ENCODE peak calls at places on chromosomes 16 and 17, in ten cellular contexts. One of them, this sample, is unnamed.

GRCh38 chr16:35344012-35344762 is 1884.8 kb downstream of the TP53TG3F start:
- DNase-seq in NCI-H774: no peak
- DNase-seq in ELR: no peak
- DNase-seq in spleen: no peak
- DNase-seq in posterior vena cava: no peak
- DNase-seq in activated CD8-positive, alpha-beta T cell treated with anti-CD3 and anti-CD28 coated beads, Interleukin-2, amount 10 ng/mL, durations not matched to agents 7 days and 5 days: no peak
- DNase-seq in GM04504: no peak
- DNase-seq in hippocampal formation: no peak
- DNase-seq in HFF-Myc: no peak
- DNase-seq in activated naive CD4-positive, alpha-beta T cell treated with anti-CD3 and anti-CD28 coated beads for 36 hours: no peak
- DNase-seq in this sample: no peak

GRCh38 chr17:74892013-74892841 is 1.2 kb downstream of the FADS6 start:
- DNase-seq in NCI-H774: no peak
- DNase-seq in posterior vena cava: no peak
- DNase-seq in activated naive CD4-positive, alpha-beta T cell treated with anti-CD3 and anti-CD28 coated beads for 36 hours: no peak
- DNase-seq in hippocampal formation: no peak
- DNase-seq in activated CD8-positive, alpha-beta T cell treated with anti-CD3 and anti-CD28 coated beads, Interleukin-2, amount 10 ng/mL, durations not matched to agents 7 days and 5 days: no peak
- DNase-seq in spleen: no peak
- DNase-seq in ELR: no peak
- DNase-seq in GM04504: no peak
- DNase-seq in HFF-Myc: no peak
- DNase-seq in this sample: no peak

GRCh38 chr17:49217651-49218413 is 7.3 kb downstream of the ABI3 start:
- DNase-seq in activated CD8-positive, alpha-beta T cell treated with anti-CD3 and anti-CD28 coated beads, Interleukin-2, amount 10 ng/mL, durations not matched to agents 7 days and 5 days: peak; percentile 90
- DNase-seq in hippocampal formation: no peak
- DNase-seq in activated naive CD4-positive, alpha-beta T cell treated with anti-CD3 and anti-CD28 coated beads for 36 hours: peak; percentile 72
- DNase-seq in NCI-H774: no peak
- DNase-seq in GM04504: no peak
- DNase-seq in spleen: peak; percentile 93
- DNase-seq in HFF-Myc: no peak
- DNase-seq in ELR: no peak
- DNase-seq in posterior vena cava: peak; percentile 91
- DNase-seq in this sample: no peak

GRCh38 chr17:78986048-78986648 is 6.4 kb upstream of the LGALS3BP start:
- DNase-seq in GM04504: no peak
- DNase-seq in HFF-Myc: no peak
- DNase-seq in hippocampal formation: peak; percentile 52
- DNase-seq in spleen: no peak
- DNase-seq in activated naive CD4-positive, alpha-beta T cell treated with anti-CD3 and anti-CD28 coated beads for 36 hours: no peak
- DNase-seq in ELR: peak; percentile 43
- DNase-seq in posterior vena cava: peak; percentile 82
- DNase-seq in activated CD8-positive, alpha-beta T cell treated with anti-CD3 and anti-CD28 coated beads, Interleukin-2, amount 10 ng/mL, durations not matched to agents 7 days and 5 days: peak; percentile 52
- DNase-seq in NCI-H774: peak; percentile 36
- DNase-seq in this sample: no peak

GRCh38 chr16:69326172-69326873 is 4.1 kb downstream of the PDF start:
- DNase-seq in NCI-H774: no peak
- DNase-seq in activated CD8-positive, alpha-beta T cell treated with anti-CD3 and anti-CD28 coated beads, Interleukin-2, amount 10 ng/mL, durations not matched to agents 7 days and 5 days: no peak
- DNase-seq in activated naive CD4-positive, alpha-beta T cell treated with anti-CD3 and anti-CD28 coated beads for 36 hours: no peak
- DNase-seq in spleen: no peak
- DNase-seq in posterior vena cava: peak; percentile 29
- DNase-seq in ELR: no peak
- DNase-seq in HFF-Myc: no peak
- DNase-seq in GM04504: no peak
- DNase-seq in hippocampal formation: no peak
- DNase-seq in this sample: no peak

GRCh38 chr17:69012895-69013805 is 47.6 kb downstream of the ABCA9 start:
- DNase-seq in posterior vena cava: no peak
- DNase-seq in activated CD8-positive, alpha-beta T cell treated with anti-CD3 and anti-CD28 coated beads, Interleukin-2, amount 10 ng/mL, durations not matched to agents 7 days and 5 days: no peak
- DNase-seq in NCI-H774: no peak
- DNase-seq in ELR: peak; percentile 62
- DNase-seq in HFF-Myc: no peak
- DNase-seq in GM04504: peak; percentile 17
- DNase-seq in hippocampal formation: no peak
- DNase-seq in spleen: no peak
- DNase-seq in activated naive CD4-positive, alpha-beta T cell treated with anti-CD3 and anti-CD28 coated beads for 36 hours: no peak
- DNase-seq in this sample: no peak

GRCh38 chr17:4968166-4968915 is 724 bp upstream of the SPAG7 start:
- DNase-seq in activated CD8-positive, alpha-beta T cell treated with anti-CD3 and anti-CD28 coated beads, Interleukin-2, amount 10 ng/mL, durations not matched to agents 7 days and 5 days: peak; percentile 58
- DNase-seq in GM04504: no peak
- DNase-seq in NCI-H774: no peak
- DNase-seq in HFF-Myc: no peak
- DNase-seq in activated naive CD4-positive, alpha-beta T cell treated with anti-CD3 and anti-CD28 coated beads for 36 hours: peak; percentile 74
- DNase-seq in spleen: peak; percentile 86
- DNase-seq in ELR: no peak
- DNase-seq in posterior vena cava: no peak
- DNase-seq in hippocampal formation: no peak
- DNase-seq in this sample: no peak

GRCh38 chr16:24847358-24847664 is 1.5 kb downstream of the SLC5A11 start:
- DNase-seq in posterior vena cava: no peak
- DNase-seq in activated naive CD4-positive, alpha-beta T cell treated with anti-CD3 and anti-CD28 coated beads for 36 hours: no peak
- DNase-seq in GM04504: no peak
- DNase-seq in HFF-Myc: no peak
- DNase-seq in ELR: no peak
- DNase-seq in activated CD8-positive, alpha-beta T cell treated with anti-CD3 and anti-CD28 coated beads, Interleukin-2, amount 10 ng/mL, durations not matched to agents 7 days and 5 days: no peak
- DNase-seq in NCI-H774: no peak
- DNase-seq in hippocampal formation: no peak
- DNase-seq in spleen: no peak
- DNase-seq in this sample: no peak

GRCh38 chr16:85389679-85390470 is 223.2 kb upstream of the GSE1 start:
- DNase-seq in HFF-Myc: no peak
- DNase-seq in hippocampal formation: no peak
- DNase-seq in ELR: no peak
- DNase-seq in activated CD8-positive, alpha-beta T cell treated with anti-CD3 and anti-CD28 coated beads, Interleukin-2, amount 10 ng/mL, durations not matched to agents 7 days and 5 days: no peak
- DNase-seq in GM04504: no peak
- DNase-seq in activated naive CD4-positive, alpha-beta T cell treated with anti-CD3 and anti-CD28 coated beads for 36 hours: no peak
- DNase-seq in NCI-H774: no peak
- DNase-seq in spleen: peak; percentile 51
- DNase-seq in posterior vena cava: peak; percentile 74
- DNase-seq in this sample: no peak

GRCh38 chr16:50737420-50737959 is 4.4 kb upstream of the CYLD start:
- DNase-seq in NCI-H774: no peak
- DNase-seq in posterior vena cava: no peak
- DNase-seq in hippocampal formation: no peak
- DNase-seq in spleen: no peak
- DNase-seq in activated naive CD4-positive, alpha-beta T cell treated with anti-CD3 and anti-CD28 coated beads for 36 hours: no peak
- DNase-seq in ELR: no peak
- DNase-seq in activated CD8-positive, alpha-beta T cell treated with anti-CD3 and anti-CD28 coated beads, Interleukin-2, amount 10 ng/mL, durations not matched to agents 7 days and 5 days: no peak
- DNase-seq in GM04504: no peak
- DNase-seq in HFF-Myc: no peak
- DNase-seq in this sample: no peak

GRCh38 chr17:58587713-58588117 is 73.3 kb upstream of the MTMR4 start:
- DNase-seq in spleen: peak; percentile 81
- DNase-seq in activated naive CD4-positive, alpha-beta T cell treated with anti-CD3 and anti-CD28 coated beads for 36 hours: peak; percentile 76
- DNase-seq in posterior vena cava: no peak
- DNase-seq in GM04504: peak; percentile 12
- DNase-seq in activated CD8-positive, alpha-beta T cell treated with anti-CD3 and anti-CD28 coated beads, Interleukin-2, amount 10 ng/mL, durations not matched to agents 7 days and 5 days: peak; percentile 66
- DNase-seq in ELR: peak; percentile 65
- DNase-seq in HFF-Myc: no peak
- DNase-seq in NCI-H774: peak; percentile 24
- DNase-seq in hippocampal formation: peak; percentile 24
- DNase-seq in this sample: no peak

GRCh38 chr16:29908719-29909220 is 8.5 kb downstream of the ASPHD1 start:
- DNase-seq in hippocampal formation: no peak
- DNase-seq in GM04504: no peak
- DNase-seq in posterior vena cava: peak; percentile 9
- DNase-seq in spleen: no peak
- DNase-seq in activated CD8-positive, alpha-beta T cell treated with anti-CD3 and anti-CD28 coated beads, Interleukin-2, amount 10 ng/mL, durations not matched to agents 7 days and 5 days: no peak
- DNase-seq in ELR: no peak
- DNase-seq in NCI-H774: no peak
- DNase-seq in HFF-Myc: no peak
- DNase-seq in activated naive CD4-positive, alpha-beta T cell treated with anti-CD3 and anti-CD28 coated beads for 36 hours: no peak
- DNase-seq in this sample: no peak

GRCh38 chr16:2328428-2328827 is 12.1 kb downstream of the ABCA3 start:
- DNase-seq in spleen: no peak
- DNase-seq in activated CD8-positive, alpha-beta T cell treated with anti-CD3 and anti-CD28 coated beads, Interleukin-2, amount 10 ng/mL, durations not matched to agents 7 days and 5 days: no peak
- DNase-seq in hippocampal formation: no peak
- DNase-seq in GM04504: no peak
- DNase-seq in NCI-H774: no peak
- DNase-seq in posterior vena cava: no peak
- DNase-seq in activated naive CD4-positive, alpha-beta T cell treated with anti-CD3 and anti-CD28 coated beads for 36 hours: no peak
- DNase-seq in ELR: no peak
- DNase-seq in HFF-Myc: no peak
- DNase-seq in this sample: no peak

GRCh38 chr17:1055751-1056645 is 59.1 kb downstream of the TIMM22 start:
- DNase-seq in hippocampal formation: no peak
- DNase-seq in activated CD8-positive, alpha-beta T cell treated with anti-CD3 and anti-CD28 coated beads, Interleukin-2, amount 10 ng/mL, durations not matched to agents 7 days and 5 days: peak; percentile 62
- DNase-seq in HFF-Myc: no peak
- DNase-seq in ELR: peak; percentile 67
- DNase-seq in posterior vena cava: no peak
- DNase-seq in spleen: peak; percentile 78
- DNase-seq in GM04504: peak; percentile 32
- DNase-seq in NCI-H774: no peak
- DNase-seq in activated naive CD4-positive, alpha-beta T cell treated with anti-CD3 and anti-CD28 coated beads for 36 hours: peak; percentile 64
- DNase-seq in this sample: no peak

GRCh38 chr16:78543066-78543465 is 443.6 kb downstream of the WWOX start:
- DNase-seq in activated CD8-positive, alpha-beta T cell treated with anti-CD3 and anti-CD28 coated beads, Interleukin-2, amount 10 ng/mL, durations not matched to agents 7 days and 5 days: no peak
- DNase-seq in HFF-Myc: no peak
- DNase-seq in NCI-H774: no peak
- DNase-seq in activated naive CD4-positive, alpha-beta T cell treated with anti-CD3 and anti-CD28 coated beads for 36 hours: no peak
- DNase-seq in ELR: no peak
- DNase-seq in GM04504: no peak
- DNase-seq in posterior vena cava: no peak
- DNase-seq in hippocampal formation: no peak
- DNase-seq in spleen: no peak
- DNase-seq in this sample: no peak

GRCh38 chr17:45580914-45581313 is 90.4 kb upstream of the PLEKHM1 start:
- DNase-seq in activated CD8-positive, alpha-beta T cell treated with anti-CD3 and anti-CD28 coated beads, Interleukin-2, amount 10 ng/mL, durations not matched to agents 7 days and 5 days: no peak
- DNase-seq in spleen: no peak
- DNase-seq in posterior vena cava: no peak
- DNase-seq in NCI-H774: no peak
- DNase-seq in GM04504: no peak
- DNase-seq in hippocampal formation: no peak
- DNase-seq in activated naive CD4-positive, alpha-beta T cell treated with anti-CD3 and anti-CD28 coated beads for 36 hours: no peak
- DNase-seq in HFF-Myc: no peak
- DNase-seq in ELR: no peak
- DNase-seq in this sample: no peak

GRCh38 chr17:45976755-45977505 is 22.1 kb upstream of the STH start:
- DNase-seq in spleen: peak; percentile 52
- DNase-seq in ELR: peak; percentile 31
- DNase-seq in hippocampal formation: no peak
- DNase-seq in GM04504: no peak
- DNase-seq in NCI-H774: no peak
- DNase-seq in posterior vena cava: peak; percentile 70
- DNase-seq in activated naive CD4-positive, alpha-beta T cell treated with anti-CD3 and anti-CD28 coated beads for 36 hours: no peak
- DNase-seq in activated CD8-positive, alpha-beta T cell treated with anti-CD3 and anti-CD28 coated beads, Interleukin-2, amount 10 ng/mL, durations not matched to agents 7 days and 5 days: no peak
- DNase-seq in HFF-Myc: no peak
- DNase-seq in this sample: no peak

GRCh38 chr16:74073471-74073870 is 223.1 kb upstream of the PSMD7 start:
- DNase-seq in NCI-H774: no peak
- DNase-seq in activated CD8-positive, alpha-beta T cell treated with anti-CD3 and anti-CD28 coated beads, Interleukin-2, amount 10 ng/mL, durations not matched to agents 7 days and 5 days: no peak
- DNase-seq in ELR: no peak
- DNase-seq in GM04504: no peak
- DNase-seq in hippocampal formation: no peak
- DNase-seq in spleen: no peak
- DNase-seq in posterior vena cava: no peak
- DNase-seq in HFF-Myc: peak; percentile 48
- DNase-seq in activated naive CD4-positive, alpha-beta T cell treated with anti-CD3 and anti-CD28 coated beads for 36 hours: no peak
- DNase-seq in this sample: no peak

GRCh38 chr17:57021226-57021940 is 43.5 kb downstream of the SCPEP1 start:
- DNase-seq in spleen: no peak
- DNase-seq in hippocampal formation: no peak
- DNase-seq in NCI-H774: peak; percentile 59
- DNase-seq in HFF-Myc: no peak
- DNase-seq in ELR: no peak
- DNase-seq in posterior vena cava: no peak
- DNase-seq in activated CD8-positive, alpha-beta T cell treated with anti-CD3 and anti-CD28 coated beads, Interleukin-2, amount 10 ng/mL, durations not matched to agents 7 days and 5 days: no peak
- DNase-seq in GM04504: no peak
- DNase-seq in activated naive CD4-positive, alpha-beta T cell treated with anti-CD3 and anti-CD28 coated beads for 36 hours: no peak
- DNase-seq in this sample: no peak

GRCh38 chr16:23134274-23134673 is 15.0 kb downstream of the USP31 start:
- DNase-seq in HFF-Myc: no peak
- DNase-seq in spleen: no peak
- DNase-seq in activated CD8-positive, alpha-beta T cell treated with anti-CD3 and anti-CD28 coated beads, Interleukin-2, amount 10 ng/mL, durations not matched to agents 7 days and 5 days: no peak
- DNase-seq in NCI-H774: no peak
- DNase-seq in hippocampal formation: no peak
- DNase-seq in ELR: no peak
- DNase-seq in posterior vena cava: no peak
- DNase-seq in activated naive CD4-positive, alpha-beta T cell treated with anti-CD3 and anti-CD28 coated beads for 36 hours: no peak
- DNase-seq in GM04504: no peak
- DNase-seq in this sample: no peak

GRCh38 chr16:87057951-87058560 is 259.1 kb downstream of the C16orf95 start:
- DNase-seq in activated CD8-positive, alpha-beta T cell treated with anti-CD3 and anti-CD28 coated beads, Interleukin-2, amount 10 ng/mL, durations not matched to agents 7 days and 5 days: no peak
- DNase-seq in posterior vena cava: peak; percentile 67
- DNase-seq in HFF-Myc: no peak
- DNase-seq in activated naive CD4-positive, alpha-beta T cell treated with anti-CD3 and anti-CD28 coated beads for 36 hours: no peak
- DNase-seq in hippocampal formation: no peak
- DNase-seq in GM04504: no peak
- DNase-seq in spleen: no peak
- DNase-seq in ELR: no peak
- DNase-seq in NCI-H774: no peak
- DNase-seq in this sample: no peak

GRCh38 chr17:16463341-16464000 is 28.5 kb downstream of the LRRC75A start:
- DNase-seq in hippocampal formation: no peak
- DNase-seq in spleen: peak; percentile 85
- DNase-seq in GM04504: peak; percentile 37
- DNase-seq in activated CD8-positive, alpha-beta T cell treated with anti-CD3 and anti-CD28 coated beads, Interleukin-2, amount 10 ng/mL, durations not matched to agents 7 days and 5 days: no peak
- DNase-seq in posterior vena cava: no peak
- DNase-seq in NCI-H774: no peak
- DNase-seq in ELR: peak; percentile 55
- DNase-seq in activated naive CD4-positive, alpha-beta T cell treated with anti-CD3 and anti-CD28 coated beads for 36 hours: no peak
- DNase-seq in HFF-Myc: no peak
- DNase-seq in this sample: peak; percentile 51

GRCh38 chr17:65434251-65434650 is 127.2 kb downstream of the AXIN2 start:
- DNase-seq in hippocampal formation: no peak
- DNase-seq in GM04504: no peak
- DNase-seq in activated CD8-positive, alpha-beta T cell treated with anti-CD3 and anti-CD28 coated beads, Interleukin-2, amount 10 ng/mL, durations not matched to agents 7 days and 5 days: no peak
- DNase-seq in NCI-H774: no peak
- DNase-seq in spleen: no peak
- DNase-seq in activated naive CD4-positive, alpha-beta T cell treated with anti-CD3 and anti-CD28 coated beads for 36 hours: no peak
- DNase-seq in ELR: no peak
- DNase-seq in HFF-Myc: no peak
- DNase-seq in posterior vena cava: no peak
- DNase-seq in this sample: no peak

GRCh38 chr17:4584125-4584834 is at the start of gene SMTNL2:
- DNase-seq in ELR: no peak
- DNase-seq in activated CD8-positive, alpha-beta T cell treated with anti-CD3 and anti-CD28 coated beads, Interleukin-2, amount 10 ng/mL, durations not matched to agents 7 days and 5 days: no peak
- DNase-seq in NCI-H774: no peak
- DNase-seq in posterior vena cava: no peak
- DNase-seq in activated naive CD4-positive, alpha-beta T cell treated with anti-CD3 and anti-CD28 coated beads for 36 hours: no peak
- DNase-seq in HFF-Myc: no peak
- DNase-seq in hippocampal formation: no peak
- DNase-seq in GM04504: no peak
- DNase-seq in spleen: peak; percentile 75
- DNase-seq in this sample: no peak

GRCh38 chr16:76371441-76371840 is 94.2 kb downstream of the CNTNAP4 start:
- DNase-seq in spleen: no peak
- DNase-seq in ELR: no peak
- DNase-seq in GM04504: no peak
- DNase-seq in NCI-H774: no peak
- DNase-seq in activated CD8-positive, alpha-beta T cell treated with anti-CD3 and anti-CD28 coated beads, Interleukin-2, amount 10 ng/mL, durations not matched to agents 7 days and 5 days: no peak
- DNase-seq in HFF-Myc: no peak
- DNase-seq in activated naive CD4-positive, alpha-beta T cell treated with anti-CD3 and anti-CD28 coated beads for 36 hours: no peak
- DNase-seq in posterior vena cava: no peak
- DNase-seq in hippocampal formation: no peak
- DNase-seq in this sample: no peak

GRCh38 chr16:65789546-65789945 is 576.9 kb upstream of the CDH5 start:
- DNase-seq in NCI-H774: no peak
- DNase-seq in activated CD8-positive, alpha-beta T cell treated with anti-CD3 and anti-CD28 coated beads, Interleukin-2, amount 10 ng/mL, durations not matched to agents 7 days and 5 days: no peak
- DNase-seq in posterior vena cava: no peak
- DNase-seq in spleen: no peak
- DNase-seq in activated naive CD4-positive, alpha-beta T cell treated with anti-CD3 and anti-CD28 coated beads for 36 hours: no peak
- DNase-seq in HFF-Myc: no peak
- DNase-seq in GM04504: no peak
- DNase-seq in ELR: no peak
- DNase-seq in hippocampal formation: no peak
- DNase-seq in this sample: no peak

GRCh38 chr16:89150090-89150835 is 21.3 kb upstream of the CDH15 start:
- DNase-seq in NCI-H774: no peak
- DNase-seq in spleen: peak; percentile 57
- DNase-seq in ELR: no peak
- DNase-seq in hippocampal formation: no peak
- DNase-seq in GM04504: no peak
- DNase-seq in HFF-Myc: no peak
- DNase-seq in posterior vena cava: peak; percentile 64
- DNase-seq in activated naive CD4-positive, alpha-beta T cell treated with anti-CD3 and anti-CD28 coated beads for 36 hours: no peak
- DNase-seq in activated CD8-positive, alpha-beta T cell treated with anti-CD3 and anti-CD28 coated beads, Interleukin-2, amount 10 ng/mL, durations not matched to agents 7 days and 5 days: no peak
- DNase-seq in this sample: no peak

GRCh38 chr16:81866820-81867440 is 87.8 kb downstream of the PLCG2 start:
- DNase-seq in hippocampal formation: no peak
- DNase-seq in spleen: peak; percentile 92
- DNase-seq in GM04504: no peak
- DNase-seq in HFF-Myc: no peak
- DNase-seq in activated naive CD4-positive, alpha-beta T cell treated with anti-CD3 and anti-CD28 coated beads for 36 hours: no peak
- DNase-seq in activated CD8-positive, alpha-beta T cell treated with anti-CD3 and anti-CD28 coated beads, Interleukin-2, amount 10 ng/mL, durations not matched to agents 7 days and 5 days: no peak
- DNase-seq in ELR: no peak
- DNase-seq in posterior vena cava: peak; percentile 92
- DNase-seq in NCI-H774: no peak
- DNase-seq in this sample: no peak

This sample was measured in BJ.